ENCODE peak calls at places on chromosomes 3 and 15, in eight cellular contexts. I, G, Z, S, O, B, P and R are unnamed samples. For H3K27me3, the result is how much of the 10 kb centered on the place peaks cover.

GRCh38 chr3:136802481-136802996 is 16.4 kb upstream of the SLC35G2 start:
- DNase-seq in I (peak), G (no peak), Z (no peak), S (no peak), O (no peak), B (peak), P (no peak), R (peak)

GRCh38 chr3:138124689-138125420 is 7.3 kb downstream of the A4GNT start:
- DNase-seq in I (peak), G (no peak), Z (no peak), S (no peak), O (no peak), B (no peak), P (no peak), R (peak)

GRCh38 chr15:25184356-25185155 is 229.8 kb downstream of the SNRPN start:
- DNase-seq in I (no peak), G (no peak), Z (no peak), S (peak), O (no peak), B (no peak), P (no peak), R (no peak)

GRCh38 chr15:43317566-43318184 is 12.7 kb downstream of the LCMT2 start:
- DNase-seq in I (no peak), G (no peak), Z (no peak), S (no peak), O (no peak), B (no peak), P (no peak), R (no peak)

GRCh38 chr15:70584838-70585706 is 178.3 kb downstream of the UACA start:
- DNase-seq in I (peak), G (no peak), Z (no peak), S (no peak), O (peak), B (no peak), P (peak), R (peak)

GRCh38 chr3:86867990-86868389 is 123.0 kb downstream of the VGLL3 start:
- DNase-seq in I (peak), G (no peak), Z (no peak), S (no peak), O (no peak), B (no peak), P (no peak), R (no peak)

GRCh38 chr15:63109498-63110290 is 12.0 kb upstream of the LACTB start:
- DNase-seq in I (peak), G (no peak), Z (no peak), S (no peak), O (peak), B (no peak), P (peak), R (peak)

GRCh38 chr3:31399270-31399669 is 133.5 kb upstream of the STT3B start:
- DNase-seq in I (no peak), G (no peak), Z (peak), S (no peak), O (no peak), B (no peak), P (no peak), R (no peak)

DNA sequence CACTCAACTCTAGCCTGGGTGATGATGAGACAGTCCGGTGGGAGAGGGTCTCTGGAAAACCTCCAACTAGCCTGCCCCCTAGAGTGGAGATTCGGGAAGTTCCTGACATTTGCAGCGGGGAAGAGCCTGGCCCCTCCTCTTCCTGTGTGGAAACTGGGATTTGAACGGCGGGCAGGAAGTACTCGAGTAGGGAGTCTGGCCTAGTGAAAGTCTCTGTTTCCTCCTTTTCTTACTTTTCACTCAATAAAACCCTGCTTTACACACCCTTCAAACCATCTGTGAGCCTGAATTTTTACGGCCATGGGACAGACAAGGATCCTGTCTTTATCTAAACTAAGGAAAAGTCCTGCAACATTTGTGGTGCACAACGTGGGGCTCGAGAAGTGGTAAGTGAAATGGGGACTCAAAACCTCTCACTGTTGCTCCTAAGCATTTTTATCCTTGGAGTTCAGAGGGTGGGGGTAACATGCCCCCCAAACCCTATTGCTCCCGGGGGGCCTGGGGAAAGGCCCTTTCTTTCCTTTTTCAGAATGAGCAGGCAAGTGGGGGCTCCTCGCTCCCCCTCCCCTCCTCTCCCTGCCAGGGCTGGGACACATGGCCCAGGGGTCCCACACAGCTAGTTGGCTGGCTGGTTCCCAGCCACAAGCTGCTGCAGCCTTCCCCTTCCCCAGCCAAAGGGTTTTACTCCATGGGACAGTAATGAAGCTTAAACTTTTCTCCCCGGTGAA is 224.7 kb upstream of the GBE1 start:
- DNase-seq in I (no peak), G (no peak), Z (no peak), S (no peak), O (no peak), B (no peak), P (no peak), R (no peak)
- TF ChIP-seq CTCF in I (no peak), G (no peak), Z (no peak), S (no peak), O (peak), B (no peak), P (no peak), R (no peak)

GRCh38 chr15:74618841-74619596 is 3.4 kb downstream of the CLK3 start:
- DNase-seq in I (no peak), G (no peak), Z (no peak), S (no peak), O (no peak), B (no peak), P (no peak), R (peak)
- H3K27me3 ChIP-seq in I (under half), G (under half), Z (under half), S (under half), O (under half), B (under half), P (under half), R (under half)

GRCh38 chr3:191790934-191791333 is 330.0 kb downstream of the PYDC2 start:
- DNase-seq in I (no peak), G (no peak), Z (no peak), S (no peak), O (no peak), B (no peak), P (no peak), R (no peak)
- TF ChIP-seq CTCF in I (no peak), G (no peak), Z (no peak), S (no peak), O (no peak), B (no peak), P (no peak), R (no peak)

GRCh38 chr15:83194527-83194926 is 13.1 kb downstream of the HDGFL3 start:
- DNase-seq in I (no peak), G (no peak), Z (no peak), S (no peak), O (no peak), B (no peak), P (no peak), R (no peak)

GRCh38 chr15:83199288-83199687 is 8.3 kb downstream of the HDGFL3 start:
- DNase-seq in I (no peak), G (no peak), Z (no peak), S (no peak), O (no peak), B (no peak), P (no peak), R (no peak)

GRCh38 chr15:83200162-83200561 is 7.5 kb downstream of the HDGFL3 start:
- DNase-seq in I (peak), G (no peak), Z (no peak), S (no peak), O (no peak), B (no peak), P (no peak), R (peak)

GRCh38 chr15:83200589-83200988 is 7.0 kb downstream of the HDGFL3 start:
- DNase-seq in I (peak), G (no peak), Z (no peak), S (no peak), O (no peak), B (no peak), P (no peak), R (no peak)

DNA sequence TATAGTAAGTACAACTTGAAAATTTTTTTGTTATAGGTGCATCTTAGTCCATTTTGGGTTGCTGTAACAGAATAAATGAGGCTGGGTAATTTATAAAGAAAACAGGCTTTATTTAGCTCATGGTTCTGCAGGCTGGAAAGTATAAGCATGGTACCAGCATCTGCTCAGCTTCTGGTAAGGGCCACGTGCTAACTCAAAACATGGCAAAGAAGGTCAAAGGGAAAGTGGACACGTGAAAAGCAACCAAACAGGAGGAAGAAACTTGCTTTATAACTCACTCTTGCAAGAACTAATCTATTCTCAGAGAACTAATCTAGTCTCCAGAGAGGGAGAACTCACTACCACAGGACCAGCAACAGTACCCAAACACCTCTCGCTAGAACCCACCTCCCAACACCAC is 9.1 kb downstream of the HDGFL3 start:
- DNase-seq in I (no peak), G (no peak), Z (no peak), S (no peak), O (no peak), B (no peak), P (no peak), R (no peak)
- H3K27me3 ChIP-seq in I (under half), G (under half), Z (under half), S (under half), O (under half), B (under half), P (under half), R (under half)

GRCh38 chr3:152031321-152031720 is 157.9 kb downstream of the SUCNR1 start:
- DNase-seq in I (no peak), G (no peak), Z (no peak), S (no peak), O (no peak), B (no peak), P (no peak), R (no peak)

GRCh38 chr3:152021951-152022461 is 148.6 kb downstream of the SUCNR1 start:
- DNase-seq in I (peak), G (no peak), Z (no peak), S (no peak), O (no peak), B (no peak), P (no peak), R (peak)

GRCh38 chr3:152030320-152030719 is 156.9 kb downstream of the SUCNR1 start:
- DNase-seq in I (no peak), G (no peak), Z (no peak), S (no peak), O (no peak), B (no peak), P (no peak), R (no peak)

GRCh38 chr3:152026033-152026556 is 152.7 kb downstream of the SUCNR1 start:
- DNase-seq in I (peak), G (no peak), Z (no peak), S (no peak), O (no peak), B (no peak), P (peak), R (peak)
- TF ChIP-seq CTCF in I (peak), G (no peak), Z (peak), S (no peak), O (no peak), B (no peak), P (peak), R (peak)

GRCh38 chr3:36813320-36813719 is 49.0 kb upstream of the DCLK3 start:
- DNase-seq in I (no peak), G (no peak), Z (no peak), S (no peak), O (no peak), B (no peak), P (no peak), R (peak)
- H3K27me3 ChIP-seq in I (under half), G (under half), Z (under half), S (under half), O (under half), B (under half), P (under half), R (under half)

DNA sequence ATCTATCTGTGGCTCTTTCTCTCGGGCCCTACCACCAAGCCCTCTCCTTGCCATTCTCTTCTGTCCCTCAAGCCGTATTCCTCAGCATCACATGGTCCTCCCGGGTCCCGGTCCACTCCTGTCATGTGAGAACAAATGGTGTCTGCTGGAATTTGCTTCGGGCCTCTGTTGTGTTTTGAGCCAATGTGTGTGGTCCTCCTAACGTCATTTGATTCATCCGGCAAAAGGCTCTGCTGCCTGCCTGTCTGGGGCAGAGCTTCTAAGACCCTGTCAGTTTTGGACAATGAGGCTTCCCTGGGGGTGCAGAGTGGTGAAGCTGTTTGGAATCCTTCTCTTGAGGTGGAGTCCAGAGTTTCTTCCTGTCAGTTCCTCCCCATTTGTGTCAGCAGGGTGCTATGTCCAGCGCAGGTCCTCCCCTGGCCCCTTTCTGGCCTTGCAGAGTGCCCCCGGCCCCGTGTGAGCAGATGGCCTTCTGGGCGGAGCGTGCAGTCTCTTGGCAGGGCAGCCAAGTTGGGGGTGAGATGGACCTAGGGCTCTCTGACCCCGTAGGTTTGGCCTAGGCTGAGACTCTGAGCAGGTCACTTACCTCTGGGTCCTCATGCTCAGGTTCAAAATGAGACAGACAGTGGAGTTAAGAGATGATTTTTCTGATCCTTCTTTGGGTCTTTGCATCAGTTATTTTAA is 93.6 kb downstream of the APBA2 start:
- DNase-seq in I (no peak), G (no peak), Z (no peak), S (no peak), O (no peak), B (no peak), P (no peak), R (no peak)
- TF ChIP-seq CTCF in I (no peak), G (no peak), Z (no peak), S (no peak), O (no peak), B (no peak), P (no peak), R (no peak)